ENCODE peak calls at places on chromosomes 4 and X, in eight cellular contexts. One of them, this sample, is unnamed.

GRCh38 chr4:110508827-110509446 is 33.0 kb downstream of the ENPEP start:
- DNase-seq in fibroblast of the aortic adventitia: peak; percentile 68
- DNase-seq in Calu3: no peak
- DNase-seq in AG04450: no peak
- DNase-seq in B cell: no peak
- DNase-seq in ovary: no peak
- DNase-seq in IMR-90: peak; percentile 46
- DNase-seq in natural killer cell: no peak
- DNase-seq in this sample: peak; percentile 13

GRCh38 chr4:10762541-10762940 is 78.0 kb upstream of the CLNK start:
- DNase-seq in fibroblast of the aortic adventitia: peak; percentile 69
- DNase-seq in Calu3: no peak
- DNase-seq in AG04450: peak; percentile 62
- DNase-seq in B cell: no peak
- DNase-seq in ovary: no peak
- DNase-seq in IMR-90: peak; percentile 91
- DNase-seq in natural killer cell: no peak
- DNase-seq in this sample: no peak

GRCh38 chr4:152535236-152535902 is 523 bp downstream of the FBXW7 start:
- DNase-seq in fibroblast of the aortic adventitia: no peak
- DNase-seq in Calu3: no peak
- DNase-seq in AG04450: no peak
- DNase-seq in B cell: no peak
- DNase-seq in ovary: peak; percentile 30
- DNase-seq in IMR-90: no peak
- DNase-seq in natural killer cell: no peak
- DNase-seq in this sample: peak; percentile 42

GRCh38 chrX:112841114-112841819 is 636 bp upstream of the AMOT start:
- DNase-seq in fibroblast of the aortic adventitia: peak; percentile 77
- DNase-seq in Calu3: peak; percentile 85
- DNase-seq in AG04450: peak; percentile 62
- DNase-seq in B cell: peak; percentile 78
- DNase-seq in ovary: peak; percentile 87
- DNase-seq in IMR-90: peak; percentile 87
- DNase-seq in natural killer cell: peak; percentile 66
- DNase-seq in this sample: peak; percentile 86

GRCh38 chrX:121052122-121052521 is 4.7 kb downstream of the GLUD2 start:
- DNase-seq in fibroblast of the aortic adventitia: no peak
- DNase-seq in Calu3: no peak
- DNase-seq in AG04450: no peak
- DNase-seq in B cell: no peak
- DNase-seq in ovary: no peak
- DNase-seq in IMR-90: no peak
- DNase-seq in natural killer cell: no peak
- DNase-seq in this sample: no peak

GRCh38 chrX:11341274-11342256 is 48.4 kb downstream of the AMELX start:
- DNase-seq in fibroblast of the aortic adventitia: peak; percentile 91
- DNase-seq in Calu3: peak; percentile 49
- DNase-seq in AG04450: no peak
- DNase-seq in B cell: peak; percentile 60
- DNase-seq in ovary: peak; percentile 71
- DNase-seq in IMR-90: peak; percentile 79
- DNase-seq in natural killer cell: no peak
- DNase-seq in this sample: peak; percentile 2

GRCh38 chr4:39319678-39320077 is 46.5 kb downstream of the RFC1 start:
- DNase-seq in fibroblast of the aortic adventitia: peak; percentile 91
- DNase-seq in Calu3: peak; percentile 11
- DNase-seq in AG04450: peak; percentile 63
- DNase-seq in B cell: no peak
- DNase-seq in ovary: no peak
- DNase-seq in IMR-90: peak; percentile 90
- DNase-seq in natural killer cell: no peak
- DNase-seq in this sample: no peak

GRCh38 chr4:164193676-164194075 is 560.3 kb upstream of the SMIM31 start:
- DNase-seq in fibroblast of the aortic adventitia: no peak
- DNase-seq in Calu3: no peak
- DNase-seq in AG04450: no peak
- DNase-seq in B cell: no peak
- DNase-seq in ovary: no peak
- DNase-seq in IMR-90: no peak
- DNase-seq in natural killer cell: no peak
- DNase-seq in this sample: no peak

GRCh38 chr4:22532896-22533295 is 17.0 kb upstream of the ADGRA3 start:
- DNase-seq in fibroblast of the aortic adventitia: no peak
- DNase-seq in Calu3: no peak
- DNase-seq in AG04450: no peak
- DNase-seq in B cell: no peak
- DNase-seq in ovary: no peak
- DNase-seq in IMR-90: no peak
- DNase-seq in natural killer cell: no peak
- DNase-seq in this sample: no peak

GRCh38 chr4:2662598-2662997 is 93.5 kb downstream of the TNIP2 start:
- DNase-seq in fibroblast of the aortic adventitia: peak; percentile 78
- DNase-seq in Calu3: no peak
- DNase-seq in AG04450: peak; percentile 36
- DNase-seq in B cell: no peak
- DNase-seq in ovary: no peak
- DNase-seq in IMR-90: peak; percentile 93
- DNase-seq in natural killer cell: no peak
- DNase-seq in this sample: no peak

GRCh38 chrX:150873616-150874015 is 24.9 kb downstream of the CD99L2 start:
- DNase-seq in fibroblast of the aortic adventitia: peak; percentile 39
- DNase-seq in Calu3: peak; percentile 5
- DNase-seq in AG04450: no peak
- DNase-seq in B cell: no peak
- DNase-seq in ovary: no peak
- DNase-seq in IMR-90: peak; percentile 44
- DNase-seq in natural killer cell: no peak
- DNase-seq in this sample: no peak

GRCh38 chr4:118942465-118942864 is 53.8 kb downstream of the SYNPO2 start:
- DNase-seq in fibroblast of the aortic adventitia: no peak
- DNase-seq in Calu3: no peak
- DNase-seq in AG04450: no peak
- DNase-seq in B cell: no peak
- DNase-seq in ovary: no peak
- DNase-seq in IMR-90: peak; percentile 13
- DNase-seq in natural killer cell: no peak
- DNase-seq in this sample: no peak

GRCh38 chrX:145464650-145465049 is 217.3 kb downstream of the SPANXN1 start:
- DNase-seq in fibroblast of the aortic adventitia: no peak
- DNase-seq in Calu3: no peak
- DNase-seq in AG04450: no peak
- DNase-seq in B cell: no peak
- DNase-seq in ovary: no peak
- DNase-seq in IMR-90: no peak
- DNase-seq in natural killer cell: no peak
- DNase-seq in this sample: no peak

GRCh38 chr4:87505862-87506261 is 23.3 kb downstream of the SPARCL1 start:
- DNase-seq in fibroblast of the aortic adventitia: no peak
- DNase-seq in Calu3: no peak
- DNase-seq in AG04450: no peak
- DNase-seq in B cell: no peak
- DNase-seq in ovary: no peak
- DNase-seq in IMR-90: no peak
- DNase-seq in natural killer cell: no peak
- DNase-seq in this sample: no peak
- TF ChIP-seq CTCF in fibroblast of the aortic adventitia: no peak
- TF ChIP-seq CTCF in Calu3: no peak
- TF ChIP-seq CTCF in AG04450: peak; percentile 2
- TF ChIP-seq CTCF in B cell: no peak
- TF ChIP-seq CTCF in ovary: no peak
- TF ChIP-seq CTCF in IMR-90: no peak
- TF ChIP-seq CTCF in natural killer cell: no peak
- TF ChIP-seq CTCF in this sample: peak; percentile 11

GRCh38 chr4:158676076-158676475 is 4.0 kb downstream of the ETFDH start:
- DNase-seq in fibroblast of the aortic adventitia: no peak
- DNase-seq in Calu3: no peak
- DNase-seq in AG04450: no peak
- DNase-seq in B cell: no peak
- DNase-seq in ovary: no peak
- DNase-seq in IMR-90: no peak
- DNase-seq in natural killer cell: no peak
- DNase-seq in this sample: no peak

GRCh38 chr4:158682071-158682470 is 10.0 kb downstream of the ETFDH start:
- DNase-seq in fibroblast of the aortic adventitia: no peak
- DNase-seq in Calu3: no peak
- DNase-seq in AG04450: no peak
- DNase-seq in B cell: no peak
- DNase-seq in ovary: no peak
- DNase-seq in IMR-90: no peak
- DNase-seq in natural killer cell: no peak
- DNase-seq in this sample: no peak

GRCh38 chr4:158678767-158679166 is 6.7 kb downstream of the ETFDH start:
- DNase-seq in fibroblast of the aortic adventitia: no peak
- DNase-seq in Calu3: no peak
- DNase-seq in AG04450: no peak
- DNase-seq in B cell: no peak
- DNase-seq in ovary: no peak
- DNase-seq in IMR-90: no peak
- DNase-seq in natural killer cell: no peak
- DNase-seq in this sample: no peak

GRCh38 chr4:158681630-158682029 is 9.5 kb downstream of the ETFDH start:
- DNase-seq in fibroblast of the aortic adventitia: no peak
- DNase-seq in Calu3: no peak
- DNase-seq in AG04450: no peak
- DNase-seq in B cell: no peak
- DNase-seq in ovary: no peak
- DNase-seq in IMR-90: no peak
- DNase-seq in natural killer cell: no peak
- DNase-seq in this sample: no peak
- TF ChIP-seq CTCF in fibroblast of the aortic adventitia: no peak
- TF ChIP-seq CTCF in Calu3: no peak
- TF ChIP-seq CTCF in AG04450: no peak
- TF ChIP-seq CTCF in B cell: no peak
- TF ChIP-seq CTCF in ovary: no peak
- TF ChIP-seq CTCF in IMR-90: no peak
- TF ChIP-seq CTCF in natural killer cell: no peak
- TF ChIP-seq CTCF in this sample: no peak

GRCh38 chrX:27336466-27337091 is 126.6 kb downstream of the PPP4R3C start:
- DNase-seq in fibroblast of the aortic adventitia: peak; percentile 0
- DNase-seq in Calu3: peak; percentile 38
- DNase-seq in AG04450: no peak
- DNase-seq in B cell: no peak
- DNase-seq in ovary: no peak
- DNase-seq in IMR-90: peak; percentile 2
- DNase-seq in natural killer cell: no peak
- DNase-seq in this sample: peak; percentile 3
- TF ChIP-seq CTCF in fibroblast of the aortic adventitia: peak; percentile 61
- TF ChIP-seq CTCF in Calu3: peak; percentile 61
- TF ChIP-seq CTCF in AG04450: peak; percentile 65
- TF ChIP-seq CTCF in B cell: peak; percentile 62
- TF ChIP-seq CTCF in ovary: no peak
- TF ChIP-seq CTCF in IMR-90: peak; percentile 59
- TF ChIP-seq CTCF in natural killer cell: no peak
- TF ChIP-seq CTCF in this sample: peak; percentile 45

GRCh38 chrX:29913647-29914046 is 301.7 kb upstream of the MAGEB2 start:
- DNase-seq in fibroblast of the aortic adventitia: no peak
- DNase-seq in Calu3: no peak
- DNase-seq in AG04450: no peak
- DNase-seq in B cell: no peak
- DNase-seq in ovary: no peak
- DNase-seq in IMR-90: no peak
- DNase-seq in natural killer cell: no peak
- DNase-seq in this sample: no peak

GRCh38 chrX:29911673-29912072 is 303.7 kb upstream of the MAGEB2 start:
- DNase-seq in fibroblast of the aortic adventitia: peak; percentile 6
- DNase-seq in Calu3: no peak
- DNase-seq in AG04450: no peak
- DNase-seq in B cell: no peak
- DNase-seq in ovary: no peak
- DNase-seq in IMR-90: no peak
- DNase-seq in natural killer cell: no peak
- DNase-seq in this sample: no peak
- TF ChIP-seq CTCF in fibroblast of the aortic adventitia: peak; percentile 11
- TF ChIP-seq CTCF in Calu3: no peak
- TF ChIP-seq CTCF in AG04450: no peak
- TF ChIP-seq CTCF in B cell: no peak
- TF ChIP-seq CTCF in ovary: no peak
- TF ChIP-seq CTCF in IMR-90: peak; percentile 24
- TF ChIP-seq CTCF in natural killer cell: no peak
- TF ChIP-seq CTCF in this sample: no peak

GRCh38 chr4:8108991-8109390 is 49.6 kb downstream of the ABLIM2 start:
- DNase-seq in fibroblast of the aortic adventitia: no peak
- DNase-seq in Calu3: no peak
- DNase-seq in AG04450: no peak
- DNase-seq in B cell: no peak
- DNase-seq in ovary: no peak
- DNase-seq in IMR-90: no peak
- DNase-seq in natural killer cell: no peak
- DNase-seq in this sample: no peak

GRCh38 chr4:8109406-8110065 is 49.1 kb downstream of the ABLIM2 start:
- DNase-seq in fibroblast of the aortic adventitia: no peak
- DNase-seq in Calu3: no peak
- DNase-seq in AG04450: no peak
- DNase-seq in B cell: no peak
- DNase-seq in ovary: no peak
- DNase-seq in IMR-90: no peak
- DNase-seq in natural killer cell: no peak
- DNase-seq in this sample: no peak

GRCh38 chr4:8112036-8112576 is 46.5 kb downstream of the ABLIM2 start:
- DNase-seq in fibroblast of the aortic adventitia: no peak
- DNase-seq in Calu3: no peak
- DNase-seq in AG04450: no peak
- DNase-seq in B cell: no peak
- DNase-seq in ovary: no peak
- DNase-seq in IMR-90: no peak
- DNase-seq in natural killer cell: no peak
- DNase-seq in this sample: no peak

GRCh38 chr4:8108261-8108660 is 50.4 kb downstream of the ABLIM2 start:
- DNase-seq in fibroblast of the aortic adventitia: no peak
- DNase-seq in Calu3: peak; percentile 49
- DNase-seq in AG04450: no peak
- DNase-seq in B cell: no peak
- DNase-seq in ovary: no peak
- DNase-seq in IMR-90: no peak
- DNase-seq in natural killer cell: no peak
- DNase-seq in this sample: no peak

DNA sequence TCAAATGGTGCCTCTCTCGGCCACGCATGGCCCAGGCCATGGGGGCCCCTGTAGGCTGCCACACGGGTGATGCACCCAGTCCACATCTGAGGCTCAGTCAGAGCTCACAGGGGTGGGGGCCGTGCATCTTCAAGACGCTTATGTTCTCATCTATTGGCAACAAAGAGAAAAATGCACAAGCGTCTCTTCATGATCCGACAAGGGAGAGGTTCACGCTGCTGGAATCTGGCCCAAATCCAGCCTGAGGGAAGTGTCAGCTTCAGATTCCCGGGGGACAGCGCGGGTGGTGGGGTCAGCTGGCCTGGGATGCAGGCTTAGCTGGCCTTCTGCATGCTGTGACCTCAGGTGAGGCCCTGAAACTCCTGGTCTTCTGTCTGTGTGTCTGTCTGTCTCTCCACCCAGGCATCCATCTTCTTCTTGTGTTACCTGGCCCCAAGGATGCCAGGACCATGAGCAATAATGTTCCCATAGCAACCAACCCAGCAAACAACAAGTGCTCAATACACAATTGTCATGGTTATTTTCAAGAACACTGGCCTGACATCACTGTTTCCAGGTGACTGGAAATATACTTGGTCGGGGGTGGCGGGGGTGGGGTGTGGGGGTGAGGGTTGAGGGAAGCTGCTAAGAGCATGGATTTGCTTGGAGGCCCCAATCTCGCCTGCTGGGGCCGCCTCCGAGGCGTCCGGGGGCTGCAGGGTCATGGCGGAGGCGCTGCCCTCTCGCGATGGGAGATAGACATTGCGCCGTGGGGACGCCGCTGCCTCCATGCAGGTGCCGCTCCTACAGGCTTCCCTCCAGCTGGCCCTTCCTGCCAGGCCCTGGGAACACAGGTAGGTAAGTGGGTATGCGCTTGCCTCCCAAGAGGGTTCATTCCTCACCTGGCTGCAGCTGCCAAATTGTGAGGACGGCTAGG is 48.3 kb downstream of the ABLIM2 start:
- DNase-seq in fibroblast of the aortic adventitia: no peak
- DNase-seq in Calu3: peak; percentile 43
- DNase-seq in AG04450: no peak
- DNase-seq in B cell: no peak
- DNase-seq in ovary: no peak
- DNase-seq in IMR-90: no peak
- DNase-seq in natural killer cell: no peak
- DNase-seq in this sample: no peak
- TF ChIP-seq CTCF in fibroblast of the aortic adventitia: peak; percentile 17
- TF ChIP-seq CTCF in Calu3: no peak
- TF ChIP-seq CTCF in AG04450: peak; percentile 23
- TF ChIP-seq CTCF in B cell: no peak
- TF ChIP-seq CTCF in ovary: no peak
- TF ChIP-seq CTCF in IMR-90: no peak
- TF ChIP-seq CTCF in natural killer cell: no peak
- TF ChIP-seq CTCF in this sample: peak; percentile 20

This sample was measured in GM20000.